ENCODE peak calls at places on chromosomes 11 and 22, in nine cellular contexts. A is brain microvascular endothelial cell, N is psoas muscle, M is neural progenitor cell, K is HepG2, O is left ventricle myocardium inferior, U is PC-3, X is endodermal cell, Z is HCT116. H is an unnamed sample.

GRCh38 chr11:70916321-70916720 is 336.1 kb downstream of the SHANK2 start:
- DNase-seq in K (no peak), A (no peak), N (no peak), O (no peak), M (no peak), Z (no peak), X (no peak), U (no peak), H (no peak)

GRCh38 chr11:120564573-120565301 is 53.2 kb downstream of the GRIK4 start:
- DNase-seq in X (peak), A (peak), O (peak), K (no peak), Z (no peak), U (no peak), M (peak), N (peak), H (no peak)

GRCh38 chr11:121426476-121427454 is 25.3 kb upstream of the SORL1 start:
- DNase-seq in A (no peak), O (peak), Z (peak), N (peak), K (no peak), U (peak), X (peak), M (peak), H (no peak)

GRCh38 chr22:41862530-41863266 is 29.8 kb downstream of the SREBF2 start:
- DNase-seq in U (no peak), A (no peak), M (no peak), X (no peak), Z (no peak), O (no peak), K (no peak), N (no peak), H (no peak)

GRCh38 chr11:88455974-88456373 is 118.4 kb upstream of the CTSC start:
- DNase-seq in U (no peak), N (no peak), Z (no peak), A (no peak), K (no peak), X (no peak), M (no peak), O (no peak), H (no peak)

GRCh38 chr11:82080160-82080559 is 653.5 kb downstream of the FAM181B start:
- DNase-seq in A (peak), X (no peak), M (no peak), N (no peak), O (no peak), U (no peak), K (no peak), Z (no peak), H (no peak)

GRCh38 chr22:49502126-49502826 is 325.4 kb downstream of the BRD1 start:
- DNase-seq in O (no peak), Z (peak), A (peak), X (peak), M (no peak), U (peak), K (peak), N (no peak), H (no peak)

GRCh38 chr11:124623861-124624525 is 1.3 kb downstream of the TBRG1 start:
- DNase-seq in N (no peak), A (no peak), M (no peak), Z (no peak), O (no peak), X (no peak), K (no peak), U (no peak), H (no peak)

GRCh38 chr11:43359432-43359818 is 705 bp downstream of the TTC17 start:
- DNase-seq in A (peak), N (no peak), U (peak), K (peak), X (no peak), M (no peak), Z (no peak), O (no peak), H (peak)

GRCh38 chr11:77558380-77558779 is 31.4 kb upstream of the AQP11 start:
- DNase-seq in X (no peak), N (no peak), M (no peak), O (no peak), A (no peak), Z (no peak), K (peak), U (no peak), H (no peak)

GRCh38 chr11:14625804-14626203 is 17.8 kb upstream of the PDE3B start:
- DNase-seq in Z (no peak), O (no peak), M (no peak), N (no peak), A (no peak), K (no peak), X (no peak), U (no peak), H (no peak)

GRCh38 chr11:131889146-131889577 is 518.7 kb downstream of the NTM start:
- DNase-seq in A (peak), X (peak), M (peak), O (no peak), K (no peak), U (peak), Z (no peak), N (no peak), H (no peak)

GRCh38 chr11:118079507-118079906 is 2.6 kb downstream of the TMPRSS4 start:
- DNase-seq in U (no peak), M (no peak), O (no peak), K (no peak), X (no peak), N (no peak), A (no peak), Z (no peak), H (no peak)

GRCh38 chr22:38700271-38700788 is 413 bp downstream of the JOSD1 start:
- DNase-seq in N (peak), Z (no peak), O (peak), M (peak), K (peak), X (no peak), U (peak), A (no peak), H (peak)

GRCh38 chr11:87141322-87141721 is 103.6 kb downstream of the TMEM135 start:
- DNase-seq in A (no peak), K (no peak), Z (no peak), N (no peak), U (peak), O (no peak), M (no peak), X (no peak), H (no peak)

GRCh38 chr11:87859583-87859982 is 315.7 kb downstream of the RAB38 start:
- DNase-seq in Z (no peak), O (no peak), M (no peak), A (no peak), U (peak), N (no peak), K (no peak), X (no peak), H (no peak)

GRCh38 chr22:38289583-38290082 is 16.8 kb upstream of the TMEM184B start:
- DNase-seq in M (no peak), A (no peak), X (no peak), K (no peak), N (no peak), O (no peak), Z (no peak), U (no peak), H (no peak)

GRCh38 chr11:112734207-112734606 is 227.0 kb upstream of the NCAM1 start:
- DNase-seq in X (peak), Z (no peak), K (no peak), N (no peak), O (no peak), A (peak), M (peak), U (peak), H (peak)

GRCh38 chr11:46976182-46976854 is 39.8 kb downstream of the CSTPP1 start:
- DNase-seq in U (no peak), X (no peak), Z (no peak), A (no peak), O (no peak), N (no peak), K (no peak), M (no peak), H (no peak)

GRCh38 chr11:69445131-69445470 is 36.4 kb upstream of the LINC01488 start:
- DNase-seq in K (no peak), A (no peak), Z (no peak), N (no peak), O (no peak), X (no peak), U (no peak), M (no peak), H (no peak)

GRCh38 chr22:19959043-19959586 is 17.5 kb upstream of the TXNRD2 start:
- DNase-seq in K (peak), N (peak), M (peak), O (peak), Z (peak), U (no peak), A (peak), X (peak), H (no peak)

GRCh38 chr11:103736323-103736722 is 300.1 kb upstream of the DDI1 start:
- DNase-seq in X (no peak), M (no peak), A (no peak), U (no peak), O (no peak), N (no peak), Z (no peak), K (no peak), H (no peak)

GRCh38 chr11:71420455-71421241 is 27.5 kb downstream of the DHCR7 start:
- DNase-seq in M (peak), A (peak), O (no peak), X (peak), Z (peak), K (peak), N (no peak), U (peak), H (peak)

GRCh38 chr22:23773247-23774113 is 831 bp downstream of the MMP11 start:
- DNase-seq in M (no peak), A (no peak), Z (no peak), X (peak), K (no peak), N (no peak), O (peak), U (no peak), H (no peak)

GRCh38 chr11:62337682-62338181 is 484 bp downstream of the ASRGL1 start:
- DNase-seq in M (peak), Z (no peak), N (no peak), K (no peak), O (peak), A (no peak), X (peak), U (peak), H (peak)

DNA sequence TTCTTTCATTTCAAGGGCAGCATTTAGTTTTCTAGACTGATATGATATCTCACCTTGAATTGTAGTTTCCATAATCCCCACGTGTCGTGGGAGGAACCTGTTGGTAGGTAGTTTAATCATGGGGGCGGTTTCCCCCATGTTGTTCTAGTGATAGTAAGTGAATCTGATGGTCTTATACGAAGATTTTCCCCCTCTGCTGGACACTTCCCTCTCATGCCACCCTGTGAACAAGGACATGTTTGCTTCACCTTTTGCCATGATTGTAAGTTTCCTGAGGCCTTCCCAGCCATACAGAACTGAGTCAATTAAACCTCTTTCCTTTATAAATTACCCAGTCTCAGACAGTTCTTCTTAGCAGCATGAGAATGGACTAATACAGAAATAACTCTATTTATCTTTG is 851.1 kb upstream of the FAT3 start:
- DNase-seq in M (peak), N (no peak), X (no peak), U (peak), A (no peak), Z (no peak), O (no peak), K (no peak), H (no peak)
- H3K27ac ChIP-seq in M (no peak), N (no peak), X (no peak), U (no peak), A (no peak), Z (no peak), O (no peak), K (no peak), H (no peak)

DNA sequence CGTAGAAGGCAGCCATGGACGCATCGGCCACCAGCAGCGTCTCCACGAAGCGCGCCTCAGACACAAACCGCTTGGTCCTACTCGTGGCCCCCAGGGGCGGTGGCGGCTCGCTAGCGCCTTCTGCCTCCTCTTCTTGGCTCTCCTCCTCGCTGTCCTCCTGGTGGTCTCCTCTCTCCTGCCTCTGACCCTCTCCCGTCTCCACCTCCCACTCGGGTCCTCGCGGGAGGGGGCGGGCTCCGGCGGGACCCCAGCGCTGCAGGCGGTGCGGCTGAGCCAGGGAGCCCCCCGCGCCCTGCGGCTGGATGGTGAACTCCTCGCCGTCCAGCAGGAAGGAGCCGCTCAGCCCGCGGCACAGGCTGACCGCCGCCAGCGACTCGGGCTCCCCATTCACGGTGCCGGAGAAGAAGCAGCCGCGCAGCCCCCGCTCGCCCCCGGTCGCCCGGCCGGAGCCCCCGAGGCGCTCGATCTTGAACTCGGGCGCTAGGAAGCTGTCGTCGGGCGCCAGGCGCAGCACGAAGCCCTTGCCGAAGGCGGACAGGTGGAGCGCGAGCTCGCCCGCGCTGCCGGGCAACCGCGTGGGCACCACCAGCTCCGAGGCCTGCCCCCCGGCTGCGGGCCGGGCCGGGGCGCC is 713 bp downstream of the ADAMTS8 start:
- DNase-seq in A (no peak), Z (no peak), U (no peak), O (peak), M (peak), X (peak), K (no peak), N (no peak), H (no peak)
- TF ChIP-seq CTCF in A (peak), Z (no peak), U (peak), O (peak), M (peak), X (peak), K (no peak), N (no peak), H (no peak)

GRCh38 chr22:24894220-24894975 is 52.1 kb downstream of the LHFPL7 start:
- DNase-seq in K (peak), Z (peak), A (peak), M (no peak), U (peak), X (peak), O (peak), N (peak), H (peak)
- H3K27ac ChIP-seq in K (peak), Z (peak), A (peak), M (no peak), U (peak), X (no peak), O (peak), N (peak), H (peak)

DNA sequence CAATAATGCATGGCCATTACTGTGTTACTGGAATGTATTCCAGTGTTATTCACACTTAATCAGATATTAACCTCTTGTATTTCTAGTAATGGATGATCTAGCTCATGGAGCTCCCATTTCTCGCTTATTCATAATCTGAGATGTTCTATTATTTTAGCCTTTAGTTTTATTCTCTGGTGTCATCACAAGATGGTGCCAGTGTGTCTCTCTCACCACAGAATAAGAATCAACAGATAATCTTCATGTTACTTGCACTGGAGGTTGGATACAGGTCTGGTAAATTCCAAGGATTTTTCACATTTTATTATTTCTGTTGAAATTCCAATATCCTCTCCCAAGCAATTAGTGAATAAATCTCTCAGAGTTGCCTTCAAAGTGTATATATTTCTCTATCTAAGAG is 74.6 kb downstream of the CASP12 start:
- DNase-seq in N (no peak), O (no peak), X (no peak), K (no peak), M (no peak), Z (no peak), A (no peak), U (no peak), H (no peak)
- TF ChIP-seq CTCF in N (peak), O (no peak), X (no peak), K (peak), M (no peak), Z (peak), A (no peak), U (no peak), H (no peak)

GRCh38 chr11:126358763-126359160 is 3.3 kb downstream of the ST3GAL4 start:
- DNase-seq in K (no peak), U (no peak), A (no peak), O (peak), Z (no peak), X (no peak), N (no peak), M (no peak), H (no peak)

GRCh38 chr11:126361400-126361799 is 5.9 kb downstream of the ST3GAL4 start:
- DNase-seq in M (no peak), U (no peak), A (no peak), Z (no peak), N (no peak), K (no peak), O (peak), X (peak), H (no peak)

GRCh38 chr11:126357969-126358762 is 2.7 kb downstream of the ST3GAL4 start:
- DNase-seq in K (peak), O (peak), M (no peak), Z (no peak), N (no peak), U (no peak), A (no peak), X (no peak), H (no peak)

GRCh38 chr11:126359431-126360048 is 4.1 kb downstream of the ST3GAL4 start:
- DNase-seq in K (no peak), Z (no peak), M (no peak), A (no peak), X (no peak), O (peak), N (peak), U (no peak), H (no peak)

DNA sequence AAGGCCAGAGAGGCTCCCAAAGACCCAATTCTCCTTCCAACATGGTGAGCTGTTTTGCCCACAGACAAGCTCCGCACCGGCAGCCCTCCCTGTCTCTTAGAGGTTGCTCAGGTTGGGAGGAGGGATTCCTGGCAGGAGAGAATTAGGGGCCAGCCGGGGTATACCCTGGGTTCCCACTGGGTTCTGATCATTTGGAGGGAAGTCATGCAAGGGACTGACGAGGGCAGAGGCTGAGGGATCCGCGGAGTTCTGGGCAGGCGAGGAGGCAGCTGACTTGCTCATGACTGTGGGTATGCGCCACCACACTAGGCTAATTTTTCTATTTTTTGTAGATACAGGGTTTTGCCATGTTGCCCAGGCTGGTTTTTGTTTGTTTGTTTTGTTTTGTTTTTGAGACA is 4.6 kb downstream of the ST3GAL4 start:
- DNase-seq in O (no peak), K (no peak), X (peak), U (no peak), M (no peak), A (no peak), N (no peak), Z (no peak), H (no peak)
- H3K27ac ChIP-seq in O (peak), K (no peak), X (no peak), U (no peak), M (no peak), A (no peak), N (no peak), Z (no peak), H (peak)

GRCh38 chr11:2534957-2535672 is 90.3 kb downstream of the KCNQ1 start:
- DNase-seq in A (no peak), O (peak), K (no peak), U (no peak), M (no peak), X (peak), N (peak), Z (no peak), H (no peak)

GRCh38 chr11:2536440-2536989 is 91.7 kb downstream of the KCNQ1 start:
- DNase-seq in A (no peak), Z (no peak), O (no peak), N (peak), M (no peak), K (no peak), X (peak), U (no peak), H (no peak)

GRCh38 chr11:2534131-2534956 is 89.5 kb downstream of the KCNQ1 start:
- DNase-seq in Z (peak), A (no peak), X (no peak), M (no peak), K (no peak), O (peak), N (peak), U (peak), H (peak)

GRCh38 chr11:2537010-2537695 is 92.3 kb downstream of the KCNQ1 start:
- DNase-seq in O (no peak), N (no peak), A (no peak), Z (no peak), K (no peak), X (peak), U (no peak), M (no peak), H (no peak)

DNA sequence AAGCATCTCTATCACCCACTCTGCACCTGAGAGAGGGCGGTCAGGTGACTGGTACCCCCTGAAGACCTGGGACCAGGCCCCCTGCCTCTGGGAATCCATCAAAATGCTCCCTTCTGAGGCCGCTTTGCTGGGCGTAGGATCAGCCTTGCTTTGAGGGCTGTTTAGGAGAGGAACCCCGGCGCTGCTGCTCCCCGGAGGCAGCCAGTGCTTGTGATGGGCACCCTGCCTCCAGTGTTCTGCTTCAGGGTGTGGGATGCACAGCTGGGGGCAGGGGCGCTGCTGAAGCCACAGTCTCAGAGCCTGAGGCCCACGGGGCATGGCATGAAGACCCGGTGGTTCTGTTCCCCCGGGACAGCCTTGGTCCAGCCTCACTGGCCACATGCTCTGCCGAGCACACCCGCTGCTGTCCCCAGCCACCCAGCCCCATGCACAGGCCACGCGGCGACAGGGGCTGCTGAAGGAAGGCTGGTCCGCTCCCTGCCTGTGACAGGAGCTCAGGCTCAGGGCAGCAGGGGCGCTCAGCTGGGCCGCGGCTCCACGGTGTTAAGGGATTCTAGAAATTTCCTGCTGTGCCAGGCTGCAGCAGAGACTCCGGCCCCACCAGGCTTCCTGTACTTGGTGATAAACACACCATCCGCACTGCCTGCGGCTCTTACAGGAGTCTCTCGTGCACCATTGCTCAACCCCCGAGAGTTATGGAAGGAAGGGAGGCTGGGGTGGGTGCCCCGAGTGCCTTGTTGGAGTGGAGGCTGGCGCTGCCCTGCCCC is 91.0 kb downstream of the KCNQ1 start:
- DNase-seq in U (no peak), N (peak), A (no peak), O (peak), Z (no peak), K (no peak), X (peak), M (no peak), H (no peak)
- TF ChIP-seq CTCF in U (no peak), N (no peak), A (no peak), O (no peak), Z (no peak), K (no peak), X (no peak), M (no peak), H (no peak)

H was measured in RWPE1.